ENCODE peak calls at places on chromosomes 3 and 15, in six cellular contexts. F, B, W, D, H and N are unnamed samples.

GRCh38 chr15:64354683-64355558 is 1.1 kb downstream of the CSNK1G1 start:
- DNase-seq in B (no peak), W (peak), H (no peak), F (no peak), D (no peak), N (no peak)

GRCh38 chr15:71312194-71312708 is 197.0 kb downstream of the THSD4 start:
- DNase-seq in B (no peak), H (no peak), D (no peak), W (no peak), F (no peak), N (no peak)

GRCh38 chr3:132605374-132605792 is 8.3 kb downstream of the ACKR4 start:
- DNase-seq in F (no peak), W (no peak), H (no peak), B (no peak), D (no peak), N (no peak)

GRCh38 chr3:197750863-197751737 is 1.4 kb downstream of the FYTTD1 start:
- DNase-seq in D (no peak), F (no peak), B (no peak), W (peak), H (no peak), N (peak)

GRCh38 chr3:66931699-66932098 is 66.4 kb upstream of the KBTBD8 start:
- DNase-seq in D (no peak), W (no peak), B (no peak), H (no peak), F (no peak), N (no peak)

GRCh38 chr3:13477946-13478345 is 2.2 kb upstream of the HDAC11 start:
- DNase-seq in W (no peak), H (no peak), F (no peak), B (no peak), D (no peak), N (no peak)

GRCh38 chr15:56150204-56150603 is 93.5 kb downstream of the RFX7 start:
- DNase-seq in B (no peak), F (no peak), D (no peak), W (no peak), H (no peak), N (no peak)

GRCh38 chr3:196202516-196202970 is 8.7 kb downstream of the ZDHHC19 start:
- DNase-seq in D (peak), F (peak), W (no peak), H (peak), B (no peak), N (no peak)

GRCh38 chr3:52083556-52084087 is 27.3 kb upstream of the DUSP7 start:
- DNase-seq in H (no peak), W (no peak), D (no peak), B (no peak), F (no peak), N (no peak)

GRCh38 chr15:62972814-62973213 is 69.7 kb upstream of the TPM1 start:
- DNase-seq in W (no peak), D (no peak), B (no peak), H (peak), F (no peak), N (no peak)

GRCh38 chr3:114221165-114221880 is 16.1 kb downstream of the ZNF80 start:
- DNase-seq in B (no peak), D (no peak), W (no peak), F (no peak), H (no peak), N (no peak)

GRCh38 chr3:147507638-147508286 is 98.6 kb downstream of the ZIC1 start:
- DNase-seq in B (no peak), F (no peak), D (no peak), W (peak), H (no peak), N (no peak)

GRCh38 chr15:28021281-28022039 is 77.7 kb downstream of the OCA2 start:
- DNase-seq in D (no peak), W (no peak), B (no peak), F (no peak), H (peak), N (peak)

GRCh38 chr3:43998374-43998840 is 243.3 kb upstream of the TOPAZ1 start:
- DNase-seq in D (no peak), F (no peak), B (no peak), W (peak), H (no peak), N (peak)

GRCh38 chr15:96336643-96337353 is 6.3 kb downstream of the NR2F2 start:
- DNase-seq in D (peak), F (no peak), H (no peak), B (no peak), W (no peak), N (peak)

GRCh38 chr15:84681822-84682221 is 23.8 kb upstream of the NMB start:
- DNase-seq in B (no peak), D (no peak), F (no peak), H (no peak), W (no peak), N (no peak)

GRCh38 chr3:18076301-18076700 is 333.9 kb upstream of the TBC1D5 start:
- DNase-seq in B (no peak), D (no peak), H (no peak), W (no peak), F (no peak), N (peak)

GRCh38 chr3:126034481-126035361 is 49.2 kb downstream of the SLC41A3 start:
- DNase-seq in D (peak), B (no peak), F (no peak), W (no peak), H (no peak), N (no peak)

GRCh38 chr15:55257933-55258332 is 31.7 kb downstream of the RAB27A start:
- DNase-seq in D (no peak), W (no peak), H (no peak), B (no peak), F (peak), N (no peak)

GRCh38 chr3:184368804-184369183 is 7.3 kb downstream of the POLR2H start:
- DNase-seq in H (no peak), W (peak), D (no peak), B (peak), F (no peak), N (no peak)

GRCh38 chr3:33146791-33147445 is 33.1 kb downstream of the CRTAP start:
- DNase-seq in D (no peak), W (no peak), F (no peak), H (no peak), B (no peak), N (no peak)

GRCh38 chr3:45123030-45123429 is 23.1 kb downstream of the CDCP1 start:
- DNase-seq in B (no peak), H (peak), F (peak), W (peak), D (no peak), N (no peak)

GRCh38 chr3:9902372-9903237 is at the start of gene IL17RE:
- DNase-seq in B (no peak), F (no peak), W (peak), D (peak), H (no peak), N (peak)

GRCh38 chr15:65980824-65981456 is 111.6 kb downstream of the RAB11A start:
- DNase-seq in F (peak), W (peak), B (peak), H (peak), D (peak), N (peak)

GRCh38 chr15:34606545-34606944 is 23.1 kb upstream of the GOLGA8B start:
- DNase-seq in H (no peak), D (no peak), W (no peak), B (no peak), F (no peak), N (no peak)

GRCh38 chr3:150469031-150469930 is 61.2 kb downstream of the TSC22D2 start:
- DNase-seq in H (peak), F (no peak), D (peak), W (peak), B (peak), N (peak)

GRCh38 chr15:52196891-52197290 is 5.7 kb upstream of the GNB5 start:
- DNase-seq in F (no peak), H (no peak), D (no peak), W (no peak), B (no peak), N (no peak)

GRCh38 chr15:101194246-101195138 is 57.4 kb downstream of the CHSY1 start:
- DNase-seq in B (no peak), H (no peak), D (no peak), F (no peak), W (no peak), N (no peak)

GRCh38 chr15:69997701-69998273 is 99.9 kb downstream of the TLE3 start:
- DNase-seq in D (peak), H (no peak), W (peak), F (no peak), B (no peak), N (no peak)

GRCh38 chr15:42110367-42110766 is 16.0 kb upstream of the PLA2G4D start:
- DNase-seq in F (no peak), B (no peak), W (no peak), D (no peak), H (no peak), N (no peak)

GRCh38 chr3:112752092-112752512 is 94.6 kb downstream of the CD200R1L start:
- DNase-seq in W (no peak), H (peak), D (no peak), B (no peak), F (no peak), N (no peak)

GRCh38 chr15:48930735-48931134 is 33.0 kb downstream of the SHC4 start:
- DNase-seq in B (no peak), H (no peak), W (no peak), D (no peak), F (no peak), N (no peak)

GRCh38 chr3:40130721-40131120 is 178.8 kb upstream of the EIF1B start:
- DNase-seq in D (no peak), B (no peak), W (no peak), F (no peak), H (no peak), N (no peak)

GRCh38 chr15:100849021-100849831 is 30.4 kb upstream of the ALDH1A3 start:
- DNase-seq in B (no peak), D (peak), H (no peak), F (peak), W (peak), N (no peak)

GRCh38 chr3:13660042-13660874 is 111.3 kb downstream of the FBLN2 start:
- DNase-seq in B (no peak), W (no peak), D (no peak), H (no peak), F (no peak), N (no peak)

GRCh38 chr3:49799761-49800160 is at the start of gene CDHR4:
- DNase-seq in F (no peak), W (peak), H (peak), D (no peak), B (no peak), N (no peak)